ENCODE peak calls at places on chromosome X, in nine cellular contexts. P is Jurkat, Clone E6-1; M is CD8-positive, alpha-beta memory T cell; H is HFF-Myc; T is ACHN; F is breast epithelium; A is NT2/D1; S is AG04450; L is AG20443. K is an unnamed sample.
A peak's percentile ranks its signal among the peaks of the same experiment; 100 is the strongest.

GRCh38 chrX:135513140-135513535 is 7.3 kb upstream of the INTS6L start:
- DNase-seq in H (no peak), L (no peak), P (no peak), T (no peak), F (no peak), A (no peak), M (no peak), S (no peak), K (no peak)

GRCh38 chrX:118724775-118725174 is 2.6 kb upstream of the IL13RA1 start:
- DNase-seq in F (no peak), L (no peak), M (no peak), P (no peak), H (no peak), S (no peak), T (no peak), A (no peak), K (no peak)

GRCh38 chrX:142089193-142089592 is 115.9 kb downstream of the MAGEC2 start:
- DNase-seq in M (no peak), P (no peak), S (no peak), A (no peak), T (peak; percentile 1), H (peak; percentile 3), F (no peak), L (no peak), K (no peak)

GRCh38 chrX:128057421-128057820 is 5.2 kb upstream of the ACTRT1 start:
- DNase-seq in L (no peak), T (no peak), F (no peak), P (no peak), A (no peak), H (no peak), M (no peak), S (no peak), K (no peak)

GRCh38 chrX:30876367-30876766 is 12.7 kb downstream of the TAB3 start:
- DNase-seq in M (no peak), L (no peak), T (no peak), S (no peak), A (no peak), F (no peak), H (no peak), P (no peak), K (no peak)

GRCh38 chrX:70998402-70999027 is 67.6 kb upstream of the SLC7A3 start:
- DNase-seq in L (peak; percentile 8), A (peak; percentile 46), F (peak; percentile 70), S (no peak), P (no peak), H (peak; percentile 17), M (no peak), T (peak; percentile 27), K (peak; percentile 62)

GRCh38 chrX:38929966-38930421 is 128.7 kb downstream of the MID1IP1 start:
- DNase-seq in A (no peak), H (peak; percentile 10), M (no peak), T (no peak), L (peak; percentile 74), P (no peak), F (no peak), S (peak; percentile 18), K (no peak)

GRCh38 chrX:123153846-123154335 is 30.2 kb upstream of the GRIA3 start:
- DNase-seq in T (no peak), A (no peak), H (peak; percentile 31), S (no peak), F (no peak), M (no peak), P (no peak), L (no peak), K (no peak)

GRCh38 chrX:68832101-68832416 is 3.2 kb downstream of the EFNB1 start:
- DNase-seq in F (no peak), H (no peak), T (no peak), M (no peak), P (no peak), S (peak; percentile 33), L (peak; percentile 80), A (no peak), K (no peak)

GRCh38 chrX:3717742-3718420 is 4.4 kb upstream of the PRKX start:
- DNase-seq in H (no peak), S (no peak), M (no peak), F (no peak), T (no peak), P (no peak), A (no peak), L (no peak), K (no peak)

GRCh38 chrX:29555465-29556091 is 659.8 kb upstream of the MAGEB2 start:
- DNase-seq in L (no peak), F (no peak), M (no peak), T (no peak), H (no peak), A (no peak), P (no peak), S (no peak), K (no peak)

GRCh38 chrX:14712096-14712495 is 160.8 kb downstream of the FANCB start:
- DNase-seq in S (no peak), M (no peak), H (peak; percentile 2), F (no peak), T (no peak), P (peak; percentile 0), L (no peak), A (no peak), K (no peak)

GRCh38 chrX:22404297-22404696 is 131.6 kb downstream of the CBLL2 start:
- DNase-seq in T (no peak), H (no peak), A (no peak), F (no peak), L (no peak), M (no peak), S (no peak), P (no peak), K (no peak)

GRCh38 chrX:150879855-150880807 is 18.3 kb downstream of the CD99L2 start:
- DNase-seq in L (no peak), M (no peak), T (no peak), H (no peak), P (no peak), A (no peak), F (no peak), S (no peak), K (no peak)

GRCh38 chrX:98029861-98030260 is 1146.2 kb downstream of the RPA4 start:
- DNase-seq in P (no peak), A (no peak), F (no peak), L (no peak), H (no peak), S (no peak), M (no peak), T (no peak), K (no peak)

GRCh38 chrX:103774070-103774642 is 2.5 kb upstream of the PLP1 start:
- DNase-seq in P (peak; percentile 1), T (peak; percentile 28), H (no peak), L (peak; percentile 46), F (no peak), A (no peak), S (no peak), M (no peak), K (peak; percentile 12)

GRCh38 chrX:21645437-21646220 is 12.5 kb downstream of the KLHL34 start:
- DNase-seq in A (no peak), M (no peak), S (no peak), F (no peak), P (no peak), T (no peak), L (no peak), H (no peak), K (no peak)

GRCh38 chrX:65750674-65751469 is 83.4 kb downstream of the MSN start:
- DNase-seq in S (no peak), A (no peak), M (peak; percentile 3), H (no peak), T (no peak), P (peak; percentile 97), F (no peak), L (no peak), K (no peak)